ENCODE peak calls at places on chromosomes 1 and 21, in ten cellular contexts. N is body of pancreas; E is lower lobe of right lung; L is CD8-positive, alpha-beta T cell; D is IMR-90; G is spleen; B is H9; Q is right lobe of liver; I is A549; A is right atrium auricular region. C is an unnamed sample.

GRCh38 chr21:35206141-35207125 is 157.3 kb upstream of the RUNX1 start:
- DNase-seq in Q (no peak), N (no peak), B (peak; percentile 55), A (no peak), G (no peak), L (no peak), E (no peak), I (no peak), D (peak; percentile 32), C (no peak)

GRCh38 chr1:38296047-38296446 is 249.5 kb upstream of the POU3F1 start:
- DNase-seq in Q (no peak), N (no peak), A (no peak), D (no peak), I (no peak), L (no peak), E (no peak), B (no peak), G (no peak), C (no peak)

GRCh38 chr1:62024690-62025089 is 170.0 kb upstream of the L1TD1 start:
- DNase-seq in L (no peak), G (no peak), Q (no peak), I (no peak), A (no peak), E (no peak), D (no peak), B (no peak), N (no peak), C (no peak)

GRCh38 chr1:72284398-72285073 is 2.2 kb upstream of the NEGR1 start:
- DNase-seq in B (peak; percentile 76), A (no peak), D (peak; percentile 96), E (peak; percentile 53), L (no peak), G (peak; percentile 77), I (no peak), Q (peak; percentile 29), N (peak; percentile 34), C (no peak)

GRCh38 chr1:4055677-4055967 is 155.6 kb upstream of the C1orf174 start:
- DNase-seq in G (no peak), Q (no peak), E (no peak), B (no peak), I (no peak), L (no peak), A (peak; percentile 57), N (no peak), D (no peak), C (no peak)

GRCh38 chr1:15833842-15834405 is 13.6 kb upstream of the SPEN start:
- DNase-seq in N (no peak), A (no peak), G (no peak), L (no peak), Q (no peak), D (no peak), I (no peak), E (no peak), B (no peak), C (no peak)

GRCh38 chr1:40712997-40713396 is 21.5 kb downstream of the NFYC start:
- DNase-seq in G (no peak), L (peak; percentile 3), A (no peak), B (no peak), N (peak; percentile 31), I (no peak), E (no peak), D (no peak), Q (no peak), C (peak; percentile 32)

GRCh38 chr1:166193057-166193456 is 26.3 kb upstream of the FAM78B start:
- DNase-seq in A (no peak), E (no peak), L (no peak), N (no peak), I (no peak), Q (no peak), B (no peak), G (no peak), D (no peak), C (no peak)

GRCh38 chr21:16086936-16087335 is 357.2 kb downstream of the USP25 start:
- DNase-seq in L (no peak), Q (no peak), E (no peak), I (no peak), B (no peak), A (no peak), N (no peak), G (no peak), D (no peak), C (no peak)

GRCh38 chr1:202656951-202657646 is 53.2 kb downstream of the SYT2 start:
- DNase-seq in L (no peak), D (peak; percentile 46), E (no peak), Q (no peak), B (peak; percentile 84), I (peak; percentile 62), A (no peak), N (no peak), G (no peak), C (no peak)

GRCh38 chr1:56758135-56758534 is 61.1 kb downstream of the FYB2 start:
- DNase-seq in N (peak; percentile 31), B (peak; percentile 62), L (no peak), A (no peak), G (no peak), E (no peak), D (no peak), I (no peak), Q (peak; percentile 49), C (no peak)

GRCh38 chr1:2151252-2151651 is 43.3 kb downstream of the FAAP20 start:
- DNase-seq in D (no peak), Q (no peak), E (peak; percentile 81), I (no peak), A (no peak), L (no peak), B (no peak), N (peak; percentile 52), G (peak; percentile 88), C (no peak)

GRCh38 chr1:190129367-190129766 is 348.3 kb downstream of the BRINP3 start:
- DNase-seq in A (no peak), B (no peak), Q (no peak), N (no peak), D (no peak), E (no peak), I (no peak), L (no peak), G (no peak), C (no peak)

GRCh38 chr1:182430263-182431068 is 19.5 kb upstream of the RGSL1 start:
- DNase-seq in L (peak; percentile 1), D (peak; percentile 42), I (no peak), G (no peak), N (no peak), B (no peak), E (no peak), Q (no peak), A (no peak), C (no peak)

GRCh38 chr1:41891403-41891896 is 27.3 kb downstream of the HIVEP3 start:
- DNase-seq in A (no peak), Q (no peak), E (peak; percentile 60), N (peak; percentile 40), I (no peak), L (peak; percentile 49), B (no peak), D (peak; percentile 54), G (no peak), C (no peak)

GRCh38 chr1:197725044-197725443 is 50.2 kb downstream of the DENND1B start:
- DNase-seq in N (no peak), I (no peak), Q (no peak), E (no peak), G (no peak), D (peak; percentile 31), B (no peak), A (no peak), L (no peak), C (no peak)

GRCh38 chr1:29832936-29833335 is 596.6 kb downstream of the PTPRU start:
- DNase-seq in N (no peak), A (peak; percentile 51), E (no peak), Q (no peak), L (no peak), B (peak; percentile 5), G (peak; percentile 17), D (no peak), I (no peak), C (no peak)

GRCh38 chr1:113905435-113905861 is 322 bp downstream of the DCLRE1B start:
- DNase-seq in N (no peak), A (peak; percentile 60), E (peak; percentile 68), Q (peak; percentile 44), L (peak; percentile 1), D (no peak), G (peak; percentile 92), B (peak; percentile 79), I (no peak), C (no peak)

GRCh38 chr1:241688940-241689368 is 36.9 kb downstream of the WDR64 start:
- DNase-seq in A (no peak), D (peak; percentile 26), E (no peak), B (no peak), Q (no peak), L (no peak), I (no peak), G (no peak), N (no peak), C (no peak)

GRCh38 chr1:78223417-78224215 is 177.8 kb downstream of the GIPC2 start:
- DNase-seq in L (no peak), I (no peak), B (no peak), D (peak; percentile 64), A (no peak), G (no peak), N (peak; percentile 73), Q (no peak), E (no peak), C (no peak)

GRCh38 chr1:44170281-44170823 is 28.9 kb upstream of the KLF18 start:
- DNase-seq in E (no peak), B (no peak), D (peak; percentile 29), A (no peak), G (no peak), Q (no peak), L (no peak), N (no peak), I (no peak), C (no peak)

GRCh38 chr1:44168520-44169098 is 27.2 kb upstream of the KLF18 start:
- DNase-seq in N (no peak), E (no peak), D (no peak), I (no peak), A (no peak), B (no peak), Q (no peak), L (no peak), G (no peak), C (no peak)
- TF ChIP-seq CTCF in N (no peak), E (no peak), D (no peak), I (no peak), A (no peak), B (peak; percentile 25), Q (no peak), L (no peak), G (no peak), C (no peak)

GRCh38 chr1:234915923-234916675 is 212.5 kb downstream of the TOMM20 start:
- DNase-seq in A (no peak), E (no peak), L (no peak), Q (no peak), G (no peak), D (no peak), N (peak; percentile 50), I (no peak), B (no peak), C (no peak)
- H3K4me1 ChIP-seq in A (peaks cover 96% of the 10 kb centered on the region), E (peaks cover 85% of the 10 kb centered on the region), L (peaks cover 22% of the 10 kb centered on the region), Q (peaks cover 9% of the 10 kb centered on the region), G (peaks cover 33% of the 10 kb centered on the region), D (peaks cover 15% of the 10 kb centered on the region), N (peaks cover 71% of the 10 kb centered on the region), I (peaks cover 3% of the 10 kb centered on the region), B (peaks cover 9% of the 10 kb centered on the region), C (peaks cover 32% of the 10 kb centered on the region)

GRCh38 chr1:79259390-79260336 is 253.1 kb upstream of the ADGRL4 start:
- DNase-seq in L (no peak), N (no peak), B (no peak), G (no peak), Q (no peak), A (no peak), D (peak; percentile 59), E (no peak), I (peak; percentile 6), C (no peak)
- TF ChIP-seq CTCF in L (no peak), N (no peak), B (peak; percentile 83), G (peak; percentile 17), Q (peak; percentile 36), A (peak; percentile 66), D (peak; percentile 78), E (peak; percentile 29), I (peak; percentile 55), C (peak; percentile 11)

GRCh38 chr1:110860174-110860573 is 12.8 kb upstream of the CD53 start:
- DNase-seq in L (no peak), A (no peak), Q (no peak), I (no peak), E (no peak), G (no peak), B (no peak), N (no peak), D (no peak), C (no peak)
- H3K4me1 ChIP-seq in L (peaks cover 4% of the 10 kb centered on the region), A (no peaks in the 10 kb centered on the region), Q (no peaks in the 10 kb centered on the region), I (no peaks in the 10 kb centered on the region), E (no peaks in the 10 kb centered on the region), G (no peaks in the 10 kb centered on the region), B (no peaks in the 10 kb centered on the region), N (no peaks in the 10 kb centered on the region), D (no peaks in the 10 kb centered on the region), C (no peaks in the 10 kb centered on the region)

C was measured in tibial nerve.